ENCODE peak calls at places on chromosome 4, in seven cellular contexts. One of them, this sample, is unnamed.

GRCh38 chr4:156970501-156971167 is 965 bp downstream of the PDGFC start:
- DNase-seq in endothelial cell: peak
- DNase-seq in left lung: peak
- DNase-seq in kidney epithelial cell: no peak
- DNase-seq in cardiac muscle cell: peak
- DNase-seq in tibial nerve: peak
- DNase-seq in neural progenitor cell: peak
- DNase-seq in this sample: peak

GRCh38 chr4:37383579-37384229 is 139.2 kb downstream of the NWD2 start:
- DNase-seq in endothelial cell: peak
- DNase-seq in left lung: no peak
- DNase-seq in kidney epithelial cell: no peak
- DNase-seq in cardiac muscle cell: peak
- DNase-seq in tibial nerve: no peak
- DNase-seq in neural progenitor cell: peak
- DNase-seq in this sample: no peak

GRCh38 chr4:80713409-80713808 is 317.1 kb upstream of the BMP3 start:
- DNase-seq in endothelial cell: no peak
- DNase-seq in left lung: no peak
- DNase-seq in kidney epithelial cell: peak
- DNase-seq in cardiac muscle cell: no peak
- DNase-seq in tibial nerve: no peak
- DNase-seq in neural progenitor cell: no peak
- DNase-seq in this sample: no peak

GRCh38 chr4:79959652-79960051 is 113.4 kb downstream of the ANTXR2 start:
- DNase-seq in endothelial cell: no peak
- DNase-seq in left lung: no peak
- DNase-seq in kidney epithelial cell: no peak
- DNase-seq in cardiac muscle cell: no peak
- DNase-seq in tibial nerve: no peak
- DNase-seq in neural progenitor cell: peak
- DNase-seq in this sample: no peak

GRCh38 chr4:185867770-185868169 is 55.8 kb upstream of the SORBS2 start:
- DNase-seq in endothelial cell: no peak
- DNase-seq in left lung: no peak
- DNase-seq in kidney epithelial cell: no peak
- DNase-seq in cardiac muscle cell: no peak
- DNase-seq in tibial nerve: no peak
- DNase-seq in neural progenitor cell: no peak
- DNase-seq in this sample: no peak

GRCh38 chr4:9904976-9905587 is 116.2 kb downstream of the SLC2A9 start:
- DNase-seq in endothelial cell: no peak
- DNase-seq in left lung: no peak
- DNase-seq in kidney epithelial cell: no peak
- DNase-seq in cardiac muscle cell: peak
- DNase-seq in tibial nerve: no peak
- DNase-seq in neural progenitor cell: no peak
- DNase-seq in this sample: no peak

GRCh38 chr4:112231779-112232713 is at the start of gene AP1AR:
- DNase-seq in endothelial cell: peak
- DNase-seq in left lung: peak
- DNase-seq in kidney epithelial cell: no peak
- DNase-seq in cardiac muscle cell: peak
- DNase-seq in tibial nerve: peak
- DNase-seq in neural progenitor cell: peak
- DNase-seq in this sample: peak

GRCh38 chr4:67922697-67923096 is 38.9 kb upstream of the TMPRSS11D start:
- DNase-seq in endothelial cell: no peak
- DNase-seq in left lung: no peak
- DNase-seq in kidney epithelial cell: no peak
- DNase-seq in cardiac muscle cell: no peak
- DNase-seq in tibial nerve: no peak
- DNase-seq in neural progenitor cell: no peak
- DNase-seq in this sample: no peak

GRCh38 chr4:184792950-184793555 is 32.7 kb downstream of the ACSL1 start:
- DNase-seq in endothelial cell: no peak
- DNase-seq in left lung: no peak
- DNase-seq in kidney epithelial cell: peak
- DNase-seq in cardiac muscle cell: peak
- DNase-seq in tibial nerve: no peak
- DNase-seq in neural progenitor cell: no peak
- DNase-seq in this sample: no peak

GRCh38 chr4:33882246-33882990 is 2361.9 kb downstream of the ARAP2 start:
- DNase-seq in endothelial cell: no peak
- DNase-seq in left lung: no peak
- DNase-seq in kidney epithelial cell: no peak
- DNase-seq in cardiac muscle cell: peak
- DNase-seq in tibial nerve: no peak
- DNase-seq in neural progenitor cell: no peak
- DNase-seq in this sample: no peak

GRCh38 chr4:99816611-99817309 is at the start of gene DAPP1:
- DNase-seq in endothelial cell: no peak
- DNase-seq in left lung: peak
- DNase-seq in kidney epithelial cell: no peak
- DNase-seq in cardiac muscle cell: no peak
- DNase-seq in tibial nerve: no peak
- DNase-seq in neural progenitor cell: no peak
- DNase-seq in this sample: no peak

GRCh38 chr4:169059294-169060201 is 49.5 kb upstream of the CBR4 start:
- DNase-seq in endothelial cell: no peak
- DNase-seq in left lung: no peak
- DNase-seq in kidney epithelial cell: no peak
- DNase-seq in cardiac muscle cell: peak
- DNase-seq in tibial nerve: no peak
- DNase-seq in neural progenitor cell: no peak
- DNase-seq in this sample: no peak

GRCh38 chr4:141473952-141474351 is 162.4 kb upstream of the IL15 start:
- DNase-seq in endothelial cell: no peak
- DNase-seq in left lung: no peak
- DNase-seq in kidney epithelial cell: no peak
- DNase-seq in cardiac muscle cell: no peak
- DNase-seq in tibial nerve: no peak
- DNase-seq in neural progenitor cell: no peak
- DNase-seq in this sample: no peak

GRCh38 chr4:52244103-52244772 is 193.1 kb downstream of the SPATA18 start:
- DNase-seq in endothelial cell: no peak
- DNase-seq in left lung: no peak
- DNase-seq in kidney epithelial cell: no peak
- DNase-seq in cardiac muscle cell: no peak
- DNase-seq in tibial nerve: no peak
- DNase-seq in neural progenitor cell: no peak
- DNase-seq in this sample: no peak

GRCh38 chr4:24765331-24765990 is 29.9 kb upstream of the SOD3 start:
- DNase-seq in endothelial cell: no peak
- DNase-seq in left lung: no peak
- DNase-seq in kidney epithelial cell: no peak
- DNase-seq in cardiac muscle cell: no peak
- DNase-seq in tibial nerve: no peak
- DNase-seq in neural progenitor cell: no peak
- DNase-seq in this sample: no peak

GRCh38 chr4:74173321-74173720 is 15.4 kb downstream of the MTHFD2L start:
- DNase-seq in endothelial cell: no peak
- DNase-seq in left lung: no peak
- DNase-seq in kidney epithelial cell: no peak
- DNase-seq in cardiac muscle cell: no peak
- DNase-seq in tibial nerve: no peak
- DNase-seq in neural progenitor cell: no peak
- DNase-seq in this sample: no peak

GRCh38 chr4:184821242-184821641 is 4.5 kb downstream of the ACSL1 start:
- DNase-seq in endothelial cell: no peak
- DNase-seq in left lung: no peak
- DNase-seq in kidney epithelial cell: no peak
- DNase-seq in cardiac muscle cell: no peak
- DNase-seq in tibial nerve: no peak
- DNase-seq in neural progenitor cell: no peak
- DNase-seq in this sample: no peak

GRCh38 chr4:10762541-10762940 is 78.0 kb upstream of the CLNK start:
- DNase-seq in endothelial cell: no peak
- DNase-seq in left lung: no peak
- DNase-seq in kidney epithelial cell: peak
- DNase-seq in cardiac muscle cell: peak
- DNase-seq in tibial nerve: no peak
- DNase-seq in neural progenitor cell: peak
- DNase-seq in this sample: no peak

GRCh38 chr4:183347586-183347985 is 25.4 kb upstream of the CLDN24 start:
- DNase-seq in endothelial cell: no peak
- DNase-seq in left lung: no peak
- DNase-seq in kidney epithelial cell: no peak
- DNase-seq in cardiac muscle cell: peak
- DNase-seq in tibial nerve: no peak
- DNase-seq in neural progenitor cell: no peak
- DNase-seq in this sample: no peak

GRCh38 chr4:159175165-159175988 is 72.5 kb downstream of the RAPGEF2 start:
- DNase-seq in endothelial cell: peak
- DNase-seq in left lung: peak
- DNase-seq in kidney epithelial cell: peak
- DNase-seq in cardiac muscle cell: peak
- DNase-seq in tibial nerve: no peak
- DNase-seq in neural progenitor cell: peak
- DNase-seq in this sample: no peak

GRCh38 chr4:174631901-174632758 is 109.8 kb upstream of the HPGD start:
- DNase-seq in endothelial cell: no peak
- DNase-seq in left lung: no peak
- DNase-seq in kidney epithelial cell: no peak
- DNase-seq in cardiac muscle cell: peak
- DNase-seq in tibial nerve: no peak
- DNase-seq in neural progenitor cell: peak
- DNase-seq in this sample: no peak

GRCh38 chr4:147576084-147576483 is 41.1 kb upstream of the TMEM184C start:
- DNase-seq in endothelial cell: no peak
- DNase-seq in left lung: no peak
- DNase-seq in kidney epithelial cell: no peak
- DNase-seq in cardiac muscle cell: no peak
- DNase-seq in tibial nerve: no peak
- DNase-seq in neural progenitor cell: no peak
- DNase-seq in this sample: no peak

GRCh38 chr4:76993787-76994641 is 44.5 kb downstream of the SEPTIN11 start:
- DNase-seq in endothelial cell: no peak
- DNase-seq in left lung: no peak
- DNase-seq in kidney epithelial cell: no peak
- DNase-seq in cardiac muscle cell: no peak
- DNase-seq in tibial nerve: no peak
- DNase-seq in neural progenitor cell: no peak
- DNase-seq in this sample: no peak

DNA sequence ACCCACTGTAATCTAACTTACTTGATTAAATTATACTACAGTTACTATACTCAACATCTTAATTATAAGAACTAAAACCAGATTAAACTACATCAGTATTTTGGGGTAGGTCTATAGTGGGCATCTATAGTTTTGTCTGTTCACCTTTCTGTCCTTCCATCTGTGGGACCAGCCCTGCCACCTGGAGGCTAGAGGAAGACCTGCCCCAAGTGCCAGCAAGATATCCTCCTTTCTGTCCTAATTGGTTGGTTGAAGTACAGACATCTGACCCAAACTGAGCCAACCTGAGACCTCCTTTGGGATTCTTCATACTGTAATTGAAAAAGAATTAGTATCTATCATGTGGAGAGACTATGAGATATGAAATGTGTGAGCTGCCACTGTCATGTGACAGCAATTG is 172.2 kb upstream of the TLL1 start:
- DNase-seq in endothelial cell: peak
- DNase-seq in left lung: no peak
- DNase-seq in kidney epithelial cell: no peak
- DNase-seq in cardiac muscle cell: no peak
- DNase-seq in tibial nerve: no peak
- DNase-seq in neural progenitor cell: no peak
- DNase-seq in this sample: no peak
- TF ChIP-seq CTCF in endothelial cell: peak
- TF ChIP-seq CTCF in left lung: no peak
- TF ChIP-seq CTCF in kidney epithelial cell: peak
- TF ChIP-seq CTCF in cardiac muscle cell: peak
- TF ChIP-seq CTCF in tibial nerve: no peak
- TF ChIP-seq CTCF in neural progenitor cell: peak
- TF ChIP-seq CTCF in this sample: no peak

DNA sequence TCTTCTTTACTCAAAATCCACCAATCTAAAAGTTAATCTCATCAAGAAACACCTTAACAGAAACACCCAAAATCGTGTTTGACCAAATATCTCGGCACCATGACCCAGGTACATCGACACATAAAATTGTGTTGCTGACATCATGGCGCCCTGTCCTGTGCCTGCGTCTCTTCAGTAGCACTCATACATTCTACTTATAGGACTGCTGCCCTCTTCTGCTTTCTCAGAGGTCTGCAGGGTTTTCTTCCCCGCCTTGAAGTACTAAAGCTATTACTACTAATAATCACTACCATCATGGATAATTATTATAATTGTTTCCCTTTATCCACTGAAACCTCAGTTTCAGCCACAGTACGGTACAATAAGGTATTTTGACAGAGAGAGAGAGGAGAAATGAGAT is 1403.1 kb upstream of the TENM3 start:
- DNase-seq in endothelial cell: no peak
- DNase-seq in left lung: no peak
- DNase-seq in kidney epithelial cell: no peak
- DNase-seq in cardiac muscle cell: no peak
- DNase-seq in tibial nerve: no peak
- DNase-seq in neural progenitor cell: peak
- DNase-seq in this sample: no peak
- TF ChIP-seq CTCF in endothelial cell: no peak
- TF ChIP-seq CTCF in left lung: no peak
- TF ChIP-seq CTCF in kidney epithelial cell: peak
- TF ChIP-seq CTCF in cardiac muscle cell: no peak
- TF ChIP-seq CTCF in tibial nerve: no peak
- TF ChIP-seq CTCF in neural progenitor cell: peak
- TF ChIP-seq CTCF in this sample: no peak

GRCh38 chr4:53649357-53649756 is 58.1 kb upstream of the LNX1 start:
- DNase-seq in endothelial cell: no peak
- DNase-seq in left lung: no peak
- DNase-seq in kidney epithelial cell: no peak
- DNase-seq in cardiac muscle cell: no peak
- DNase-seq in tibial nerve: no peak
- DNase-seq in neural progenitor cell: no peak
- DNase-seq in this sample: no peak
- TF ChIP-seq CTCF in endothelial cell: no peak
- TF ChIP-seq CTCF in left lung: no peak
- TF ChIP-seq CTCF in kidney epithelial cell: no peak
- TF ChIP-seq CTCF in cardiac muscle cell: no peak
- TF ChIP-seq CTCF in tibial nerve: no peak
- TF ChIP-seq CTCF in neural progenitor cell: no peak
- TF ChIP-seq CTCF in this sample: no peak

DNA sequence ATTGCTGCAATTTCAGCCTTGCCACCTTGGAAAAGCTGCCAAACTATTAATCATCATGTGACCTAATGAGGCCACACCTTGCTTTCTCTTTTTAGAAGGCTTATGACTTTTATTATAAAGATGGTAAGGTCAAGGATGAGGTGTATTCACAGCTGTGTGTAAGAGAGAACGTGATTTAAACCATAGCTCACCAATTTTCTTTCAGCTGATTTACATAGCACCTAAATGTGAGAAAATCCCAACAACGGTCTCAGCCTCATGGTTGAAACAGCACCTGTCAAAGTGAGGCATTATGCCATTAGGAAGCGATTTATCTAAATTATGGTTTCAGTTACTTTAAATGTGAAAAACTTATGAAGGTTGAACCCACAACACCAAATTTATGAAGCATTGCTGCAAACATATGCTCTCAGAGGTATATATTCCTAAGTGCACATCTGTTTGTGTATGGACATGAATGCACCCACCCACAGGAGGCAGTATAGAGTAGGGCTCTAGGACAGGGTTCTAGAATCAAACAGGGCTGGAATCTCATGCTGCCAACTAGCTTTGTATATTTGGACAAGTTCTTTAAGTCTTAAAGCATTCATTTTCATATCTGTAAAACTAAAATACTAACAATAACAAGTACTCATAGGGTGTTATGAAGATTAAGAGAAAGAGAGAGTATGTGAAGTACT is 40.7 kb downstream of the ANXA3 start:
- DNase-seq in endothelial cell: peak
- DNase-seq in left lung: no peak
- DNase-seq in kidney epithelial cell: no peak
- DNase-seq in cardiac muscle cell: no peak
- DNase-seq in tibial nerve: no peak
- DNase-seq in neural progenitor cell: peak
- DNase-seq in this sample: no peak
- TF ChIP-seq CTCF in endothelial cell: peak
- TF ChIP-seq CTCF in left lung: no peak
- TF ChIP-seq CTCF in kidney epithelial cell: peak
- TF ChIP-seq CTCF in cardiac muscle cell: peak
- TF ChIP-seq CTCF in tibial nerve: no peak
- TF ChIP-seq CTCF in neural progenitor cell: peak
- TF ChIP-seq CTCF in this sample: no peak